ENCODE peak calls at places on chromosome 9, in six cellular contexts. C is activated CD8-positive, alpha-beta memory T cell treated with anti-CD3 and anti-CD28 coated beads for 1 hour; D is HepG2; Q is HuH-7.5; J is memory B cell; K is sciatic nerve. M is an unnamed sample.

GRCh38 chr9:28031521-28032177 is 458.4 kb upstream of the C9orf72 start:
- DNase-seq in J (no peak), D (no peak), K (no peak), Q (no peak), C (no peak), M (no peak)

GRCh38 chr9:2289234-2289755 is 274.1 kb downstream of the SMARCA2 start:
- DNase-seq in Q (no peak), K (no peak), D (no peak), J (no peak), C (no peak), M (no peak)

GRCh38 chr9:80649001-80649420 is 1040.3 kb downstream of the TLE1 start:
- DNase-seq in J (no peak), C (no peak), D (no peak), Q (no peak), K (no peak), M (no peak)

GRCh38 chr9:18891946-18892670 is 140.9 kb downstream of the SAXO1 start:
- DNase-seq in Q (no peak), J (no peak), D (no peak), C (no peak), K (no peak), M (no peak)

GRCh38 chr9:4987996-4988421 is 2.9 kb downstream of the JAK2 start:
- DNase-seq in J (peak; percentile 59), C (no peak), K (no peak), D (peak; percentile 66), Q (peak; percentile 13), M (no peak)

GRCh38 chr9:708182-708555 is 133.3 kb upstream of the DMRT1 start:
- DNase-seq in K (no peak), Q (no peak), D (no peak), J (no peak), C (no peak), M (no peak)

GRCh38 chr9:137298983-137299521 is 3.0 kb downstream of the NRARP start:
- DNase-seq in J (no peak), D (no peak), C (no peak), K (no peak), Q (no peak), M (no peak)

GRCh38 chr9:135978650-135979461 is 17.7 kb upstream of the UBAC1 start:
- DNase-seq in D (no peak), Q (no peak), C (no peak), J (no peak), K (no peak), M (no peak)

GRCh38 chr9:17839744-17840143 is 260.9 kb downstream of the SH3GL2 start:
- DNase-seq in D (no peak), K (no peak), J (no peak), Q (no peak), C (no peak), M (no peak)

GRCh38 chr9:16619341-16619740 is 251.1 kb downstream of the BNC2 start:
- DNase-seq in K (no peak), J (no peak), D (no peak), Q (no peak), C (no peak), M (no peak)

GRCh38 chr9:76677481-76678055 is 86.7 kb upstream of the PCA3 start:
- DNase-seq in J (no peak), D (no peak), K (no peak), Q (no peak), C (no peak), M (no peak)

GRCh38 chr9:103266064-103266463 is 270.9 kb downstream of the CYLC2 start:
- DNase-seq in Q (no peak), C (no peak), D (no peak), K (no peak), J (no peak), M (no peak)

GRCh38 chr9:128438343-128439109 is 17.3 kb upstream of the ODF2 start:
- DNase-seq in C (peak; percentile 68), Q (peak; percentile 85), K (peak; percentile 95), D (peak; percentile 68), J (peak; percentile 91), M (peak; percentile 95)